ENCODE peak calls at places on chromosome 15, in five cellular contexts. N, A, K, U and W are unnamed samples.

GRCh38 chr15:86080302-86080701 is 631 bp downstream of the AGBL1 start:
- DNase-seq in N (no peak), A (no peak), K (no peak), U (no peak), W (no peak)

GRCh38 chr15:57149196-57149595 is 227.1 kb upstream of the CGNL1 start:
- DNase-seq in N (no peak), A (no peak), K (no peak), U (no peak), W (no peak)

GRCh38 chr15:61101543-61101942 is 127.6 kb downstream of the RORA start:
- DNase-seq in N (no peak), A (no peak), K (no peak), U (no peak), W (no peak)

GRCh38 chr15:75693501-75694240 is 19.0 kb downstream of the CSPG4 start:
- DNase-seq in N (no peak), A (no peak), K (no peak), U (no peak), W (no peak)

GRCh38 chr15:75694241-75695182 is 18.1 kb downstream of the CSPG4 start:
- DNase-seq in N (peak; percentile 70), A (peak; percentile 67), K (peak; percentile 79), U (peak; percentile 56), W (peak; percentile 50)

GRCh38 chr15:34102175-34102925 is 467 bp downstream of the PGBD4 start:
- DNase-seq in N (no peak), A (no peak), K (no peak), U (no peak), W (no peak)

GRCh38 chr15:79376383-79376782 is 55.8 kb upstream of the MINAR1 start:
- DNase-seq in N (no peak), A (no peak), K (no peak), U (no peak), W (no peak)

GRCh38 chr15:57604502-57604901 is 12.8 kb downstream of the MYZAP start:
- DNase-seq in N (no peak), A (peak; percentile 57), K (no peak), U (no peak), W (no peak)

GRCh38 chr15:70248116-70249025 is 150.7 kb upstream of the TLE3 start:
- DNase-seq in N (peak; percentile 45), A (no peak), K (peak; percentile 76), U (no peak), W (no peak)

GRCh38 chr15:33679065-33679464 is 289.2 kb upstream of the CHRM5 start:
- DNase-seq in N (no peak), A (no peak), K (no peak), U (no peak), W (no peak)

DNA sequence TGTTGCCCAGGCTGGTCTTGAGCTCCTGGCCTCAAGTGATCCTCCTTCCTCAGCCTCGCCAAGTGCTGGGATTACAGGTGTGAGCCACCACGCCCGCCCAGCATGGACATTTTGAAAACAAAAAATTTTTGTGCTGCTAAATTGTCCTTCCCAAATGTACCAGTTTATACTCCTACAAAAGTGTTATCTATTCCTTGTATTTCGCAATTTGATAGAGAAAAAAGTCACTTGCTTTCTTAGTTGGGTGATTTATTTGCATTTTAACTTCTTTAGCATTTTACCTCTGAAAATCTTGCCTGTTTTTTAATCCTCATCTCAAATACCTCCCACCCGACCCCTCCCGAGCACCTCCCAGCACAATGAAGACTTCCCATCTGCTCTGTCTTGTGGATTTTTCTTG is 46.8 kb downstream of the PDE8A start:
- DNase-seq in N (no peak), A (no peak), K (no peak), U (no peak), W (no peak)
- H3K4me1 ChIP-seq in N (no peaks in the 10 kb centered on the region), A (peaks cover 98% of the 10 kb centered on the region), K (peaks cover 40% of the 10 kb centered on the region), U (peaks cover 32% of the 10 kb centered on the region), W (peaks cover 12% of the 10 kb centered on the region)

GRCh38 chr15:68299436-68299835 is 21.9 kb downstream of the FEM1B start:
- DNase-seq in N (no peak), A (no peak), K (no peak), U (peak; percentile 16), W (peak; percentile 28)

GRCh38 chr15:68300115-68300940 is 22.8 kb downstream of the FEM1B start:
- DNase-seq in N (no peak), A (no peak), K (no peak), U (peak; percentile 70), W (peak; percentile 17)

GRCh38 chr15:68295430-68295829 is 17.9 kb downstream of the FEM1B start:
- DNase-seq in N (no peak), A (no peak), K (no peak), U (no peak), W (no peak)

GRCh38 chr15:68298882-68299381 is 21.4 kb downstream of the FEM1B start:
- DNase-seq in N (no peak), A (no peak), K (no peak), U (peak; percentile 33), W (peak; percentile 27)

DNA sequence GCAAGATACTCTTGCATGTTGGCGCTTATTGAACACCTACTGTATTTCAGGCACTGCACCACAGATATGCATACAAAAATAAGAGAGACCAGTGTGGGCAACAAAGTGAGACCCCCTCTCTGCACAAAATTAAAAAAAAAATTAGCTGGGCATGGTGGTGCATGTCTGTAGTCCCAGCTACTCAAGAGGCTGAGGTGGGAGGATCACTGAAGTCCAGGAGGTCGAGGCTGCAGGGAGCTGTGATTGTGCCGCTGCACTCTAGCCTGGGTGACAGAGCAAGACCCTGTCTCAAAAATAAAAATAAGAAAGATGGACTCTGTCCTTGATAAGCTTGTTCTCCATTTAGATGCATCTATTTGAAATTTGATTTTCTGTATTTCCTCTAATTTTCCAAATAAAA is 20.8 kb downstream of the FEM1B start:
- DNase-seq in N (no peak), A (no peak), K (no peak), U (no peak), W (peak; percentile 23)
- H3K4me3 ChIP-seq in N (no peak overlapping the region), A (peak overlapping the region; percentile 27), K (no peak overlapping the region), U (no peak overlapping the region), W (no peak overlapping the region)

GRCh38 chr15:26443321-26443720 is 329.5 kb downstream of the GABRB3 start:
- DNase-seq in N (no peak), A (no peak), K (no peak), U (no peak), W (no peak)

GRCh38 chr15:26442680-26443079 is 330.2 kb downstream of the GABRB3 start:
- DNase-seq in N (no peak), A (no peak), K (no peak), U (no peak), W (no peak)

GRCh38 chr15:26439681-26440080 is 333.2 kb downstream of the GABRB3 start:
- DNase-seq in N (no peak), A (no peak), K (no peak), U (no peak), W (no peak)

GRCh38 chr15:26438316-26438715 is 334.6 kb downstream of the GABRB3 start:
- DNase-seq in N (no peak), A (no peak), K (peak; percentile 49), U (no peak), W (no peak)

DNA sequence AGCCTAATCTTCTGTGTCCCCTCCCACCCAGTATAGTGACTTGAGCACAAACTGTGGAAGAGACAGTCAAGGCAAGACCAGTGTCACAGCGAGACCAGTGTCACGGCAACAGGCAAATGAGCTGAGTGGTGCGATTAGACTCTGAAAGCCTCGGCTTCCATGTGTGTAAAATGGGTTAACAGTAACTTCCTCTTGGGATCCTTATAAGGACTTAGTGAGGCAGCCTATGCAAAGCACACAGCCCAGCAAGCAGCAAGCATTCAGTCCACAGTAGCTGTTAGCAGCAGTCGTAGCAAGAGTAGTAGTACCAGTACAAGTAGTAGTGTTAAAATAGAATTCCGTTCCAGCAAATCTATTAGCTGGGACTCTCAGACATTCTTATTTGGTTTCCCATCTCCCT is 334.1 kb downstream of the GABRB3 start:
- DNase-seq in N (no peak), A (no peak), K (no peak), U (no peak), W (no peak)
- H3K27ac ChIP-seq in N (no peak overlapping the region), A (no peak overlapping the region), K (no peak overlapping the region), U (no peak overlapping the region), W (no peak overlapping the region)

GRCh38 chr15:90419738-90420487 is 31.9 kb downstream of the IQGAP1 start:
- DNase-seq in N (no peak), A (no peak), K (no peak), U (no peak), W (no peak)
- H3K4me1 ChIP-seq in N (peaks cover 5% of the 10 kb centered on the region), A (peaks cover 81% of the 10 kb centered on the region), K (no peaks in the 10 kb centered on the region), U (peaks cover 25% of the 10 kb centered on the region), W (peaks cover 37% of the 10 kb centered on the region)